ENCODE peak calls at places on chromosomes 7 and 10, in seven cellular contexts. X is right lobe of liver; R is pancreas; N is fibroblast of lung; T is cardiac muscle cell; A is CD4-positive, alpha-beta memory T cell; B is body of pancreas. L is an unnamed sample.

GRCh38 chr7:143287321-143287934 is 723 bp upstream of the CASP2 start:
- DNase-seq in X (no peak), R (no peak), N (no peak), T (no peak), A (no peak), B (no peak), L (no peak)

GRCh38 chr7:54839538-54840213 is 80.7 kb upstream of the SEC61G start:
- DNase-seq in X (peak), R (peak), N (peak), T (peak), A (no peak), B (peak), L (peak)

GRCh38 chr10:79579361-79579760 is 19.2 kb upstream of the SFTPA2 start:
- DNase-seq in X (no peak), R (no peak), N (no peak), T (no peak), A (no peak), B (no peak), L (no peak)

GRCh38 chr7:412731-413356 is 106.8 kb downstream of the PDGFA start:
- DNase-seq in X (no peak), R (no peak), N (no peak), T (no peak), A (no peak), B (no peak), L (no peak)

GRCh38 chr10:5511231-5511884 is 12.0 kb upstream of the CALML5 start:
- DNase-seq in X (no peak), R (no peak), N (no peak), T (no peak), A (no peak), B (no peak), L (no peak)

GRCh38 chr7:149637911-149638565 is 135.3 kb downstream of the ZNF467 start:
- DNase-seq in X (no peak), R (no peak), N (no peak), T (no peak), A (no peak), B (no peak), L (no peak)

GRCh38 chr10:47289921-47290320 is 10.1 kb upstream of the GDF10 start:
- DNase-seq in X (no peak), R (no peak), N (no peak), T (no peak), A (no peak), B (no peak), L (no peak)

GRCh38 chr10:625335-625699 is 64.2 kb downstream of the DIP2C start:
- DNase-seq in X (no peak), R (no peak), N (peak), T (no peak), A (no peak), B (peak), L (no peak)

GRCh38 chr7:8176370-8177081 is 85.4 kb downstream of the ICA1 start:
- DNase-seq in X (no peak), R (no peak), N (no peak), T (no peak), A (peak), B (peak), L (no peak)

GRCh38 chr10:62687230-62687748 is 117.2 kb upstream of the ADO start:
- DNase-seq in X (no peak), R (no peak), N (peak), T (no peak), A (no peak), B (no peak), L (no peak)

GRCh38 chr10:73225518-73225917 is 21.5 kb downstream of the DNAJC9 start:
- DNase-seq in X (no peak), R (no peak), N (no peak), T (no peak), A (no peak), B (no peak), L (no peak)

GRCh38 chr10:68127995-68128394 is 18.7 kb downstream of the MYPN start:
- DNase-seq in X (no peak), R (no peak), N (no peak), T (no peak), A (no peak), B (no peak), L (no peak)

GRCh38 chr7:47378728-47379395 is 203.0 kb downstream of the TNS3 start:
- DNase-seq in X (no peak), R (no peak), N (no peak), T (no peak), A (no peak), B (no peak), L (no peak)

GRCh38 chr7:43201912-43202311 is 89.5 kb downstream of the HECW1 start:
- DNase-seq in X (no peak), R (no peak), N (peak), T (no peak), A (no peak), B (no peak), L (no peak)

GRCh38 chr10:66928000-66928770 is 2.3 kb downstream of the LRRTM3 start:
- DNase-seq in X (no peak), R (no peak), N (peak), T (peak), A (no peak), B (no peak), L (no peak)

GRCh38 chr7:158252081-158252836 is 335.4 kb downstream of the PTPRN2 start:
- DNase-seq in X (no peak), R (peak), N (no peak), T (no peak), A (no peak), B (no peak), L (no peak)

GRCh38 chr7:27196287-27196739 is 3.6 kb downstream of the HOXA13 start:
- DNase-seq in X (peak), R (peak), N (peak), T (peak), A (peak), B (peak), L (peak)

GRCh38 chr10:68665841-68666240 is 55.2 kb upstream of the CCAR1 start:
- DNase-seq in X (no peak), R (no peak), N (peak), T (peak), A (no peak), B (no peak), L (no peak)

GRCh38 chr10:63515002-63515763 is 6.0 kb upstream of the REEP3 start:
- DNase-seq in X (no peak), R (no peak), N (peak), T (peak), A (peak), B (no peak), L (no peak)

GRCh38 chr7:155767562-155768437 is 44.5 kb downstream of the SHH start:
- DNase-seq in X (no peak), R (no peak), N (no peak), T (no peak), A (no peak), B (no peak), L (no peak)

GRCh38 chr7:155765458-155765857 is 46.8 kb downstream of the SHH start:
- DNase-seq in X (no peak), R (no peak), N (no peak), T (no peak), A (no peak), B (no peak), L (no peak)

GRCh38 chr7:155763721-155764431 is 48.4 kb downstream of the SHH start:
- DNase-seq in X (no peak), R (no peak), N (peak), T (peak), A (peak), B (peak), L (no peak)

GRCh38 chr7:155764432-155764798 is 47.8 kb downstream of the SHH start:
- DNase-seq in X (no peak), R (no peak), N (no peak), T (no peak), A (peak), B (no peak), L (peak)

GRCh38 chr7:155766386-155766785 is 45.9 kb downstream of the SHH start:
- DNase-seq in X (no peak), R (no peak), N (no peak), T (no peak), A (no peak), B (no peak), L (no peak)
- H3K4me3 ChIP-seq in X (no peak), R (no peak), N (no peak), T (no peak), A (no peak), B (no peak), L (no peak)

GRCh38 chr10:110011679-110012078 is 3.9 kb downstream of the ADD3 start:
- DNase-seq in X (no peak), R (no peak), N (no peak), T (no peak), A (no peak), B (no peak), L (no peak)

GRCh38 chr10:110010076-110011069 is 2.6 kb downstream of the ADD3 start:
- DNase-seq in X (no peak), R (no peak), N (peak), T (no peak), A (peak), B (no peak), L (no peak)

GRCh38 chr10:110016957-110017514 is 9.3 kb downstream of the ADD3 start:
- DNase-seq in X (no peak), R (no peak), N (no peak), T (no peak), A (no peak), B (no peak), L (no peak)

GRCh38 chr10:110016037-110016436 is 8.3 kb downstream of the ADD3 start:
- DNase-seq in X (no peak), R (no peak), N (peak), T (no peak), A (no peak), B (peak), L (no peak)

DNA sequence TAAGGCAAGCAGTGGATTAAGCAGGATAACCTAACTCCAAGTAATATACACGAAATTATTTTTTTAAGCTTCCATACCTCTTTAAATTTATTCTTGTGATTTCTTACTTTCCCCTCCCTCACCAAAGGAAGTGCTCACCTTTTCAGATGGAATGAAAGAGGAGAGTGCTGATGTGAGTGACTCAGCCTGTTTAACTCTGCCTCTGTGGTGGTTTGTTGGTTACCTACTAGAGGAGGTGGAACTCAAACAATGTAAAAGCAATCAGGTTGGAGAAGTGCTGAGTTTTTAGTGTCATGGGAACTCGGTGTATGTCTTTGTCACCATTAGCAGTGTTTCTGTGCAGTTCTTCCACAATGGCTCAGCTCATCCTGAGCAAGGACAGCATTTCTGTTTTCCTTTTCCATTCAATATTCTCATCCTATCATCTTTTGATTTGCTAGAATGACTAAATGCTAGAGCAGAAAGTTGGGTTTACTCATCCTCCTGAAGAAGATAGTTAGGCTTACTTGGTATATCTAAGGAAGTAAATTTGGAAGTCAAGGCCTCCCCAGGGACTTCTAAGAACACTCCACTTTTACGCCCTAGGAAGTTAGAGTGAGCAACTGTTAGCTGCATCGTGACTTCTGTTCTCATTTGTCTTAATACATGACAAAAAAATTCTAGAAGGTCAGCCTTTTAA is 6.0 kb downstream of the ADD3 start:
- DNase-seq in X (no peak), R (no peak), N (no peak), T (no peak), A (peak), B (no peak), L (no peak)
- H3K27ac ChIP-seq in X (no peak), R (peak), N (no peak), T (peak), A (no peak), B (peak), L (no peak)

GRCh38 chr10:116970050-116970449 is 34.9 kb downstream of the SHTN1 start:
- DNase-seq in X (no peak), R (no peak), N (no peak), T (no peak), A (no peak), B (no peak), L (no peak)
- H3K4me3 ChIP-seq in X (no peak), R (no peak), N (no peak), T (no peak), A (no peak), B (no peak), L (no peak)

GRCh38 chr7:13987395-13987794 is 2.1 kb downstream of the ETV1 start:
- DNase-seq in X (no peak), R (no peak), N (peak), T (no peak), A (no peak), B (no peak), L (no peak)

GRCh38 chr7:13984831-13985685 is 4.4 kb downstream of the ETV1 start:
- DNase-seq in X (no peak), R (no peak), N (no peak), T (no peak), A (no peak), B (no peak), L (no peak)

GRCh38 chr7:13988765-13989137 is 715 bp downstream of the ETV1 start:
- DNase-seq in X (no peak), R (no peak), N (peak), T (no peak), A (no peak), B (no peak), L (peak)

GRCh38 chr7:13988011-13988410 is 1.5 kb downstream of the ETV1 start:
- DNase-seq in X (no peak), R (no peak), N (peak), T (peak), A (no peak), B (no peak), L (no peak)

DNA sequence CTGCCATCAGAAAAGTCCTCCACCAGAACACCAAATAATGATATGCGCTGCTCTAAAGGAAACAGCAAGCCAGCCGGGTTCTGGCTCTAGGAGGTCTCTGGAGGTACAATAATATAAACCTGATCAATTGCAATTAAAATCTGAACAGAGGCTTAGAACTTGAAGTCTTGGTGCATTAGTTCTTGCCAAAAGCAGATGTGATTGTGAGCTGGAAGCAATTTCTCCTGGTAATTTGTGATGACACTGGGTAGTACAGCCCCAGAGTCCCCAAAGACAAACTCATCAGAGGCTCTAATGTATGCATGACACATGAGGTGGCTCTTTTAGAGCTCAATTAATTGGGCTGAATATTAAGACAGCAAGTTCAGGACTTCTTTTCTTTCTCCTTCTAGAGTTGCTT is 3.3 kb downstream of the ETV1 start:
- DNase-seq in X (no peak), R (no peak), N (no peak), T (no peak), A (no peak), B (no peak), L (no peak)
- H3K27ac ChIP-seq in X (no peak), R (no peak), N (peak), T (peak), A (no peak), B (no peak), L (no peak)